ENCODE peak calls at places on chromosomes 16 and 17, in nine cellular contexts. H is fibroblast of lung, T is prostate gland, F is foreskin fibroblast, R is OCI-LY7, N is A549, Y is tibial artery, V is BJ, Q is neural progenitor cell. E is an unnamed sample.

GRCh38 chr17:50103252-50103651 is 8.1 kb downstream of the PDK2 start:
- DNase-seq in V (no peak), H (no peak), N (no peak), Y (no peak), T (no peak), R (no peak), Q (no peak), F (no peak), E (no peak)

GRCh38 chr17:80678621-80679020 is 134.0 kb downstream of the RPTOR start:
- DNase-seq in Y (no peak), Q (peak), N (no peak), H (peak), T (no peak), V (no peak), R (no peak), F (peak), E (peak)

GRCh38 chr16:88306860-88307545 is 75.8 kb upstream of the ZNF469 start:
- DNase-seq in T (no peak), N (no peak), F (peak), H (peak), V (peak), Q (no peak), Y (no peak), R (no peak), E (peak)

GRCh38 chr17:28574536-28574935 is 2.2 kb downstream of the ALDOC start:
- DNase-seq in Q (no peak), R (no peak), Y (no peak), F (no peak), N (no peak), H (no peak), T (no peak), V (no peak), E (no peak)

GRCh38 chr16:75322706-75323105 is 71.3 kb upstream of the BCAR1 start:
- DNase-seq in F (peak), V (no peak), Y (no peak), R (no peak), H (peak), N (no peak), T (no peak), Q (no peak), E (no peak)

GRCh38 chr16:17921357-17921978 is 415.1 kb downstream of the NPIPA8 start:
- DNase-seq in Q (peak), F (no peak), N (no peak), V (no peak), R (peak), T (peak), H (no peak), Y (no peak), E (peak)

GRCh38 chr17:35192708-35193107 is 1.5 kb downstream of the SLC35G3 start:
- DNase-seq in N (no peak), V (no peak), H (no peak), Y (no peak), Q (no peak), T (no peak), R (no peak), F (no peak), E (no peak)

GRCh38 chr17:59400858-59401257 is 69.4 kb downstream of the YPEL2 start:
- DNase-seq in T (no peak), N (no peak), Q (no peak), H (no peak), R (no peak), Y (no peak), F (peak), V (peak), E (no peak)

GRCh38 chr16:29710227-29711219 is 31.5 kb downstream of the QPRT start:
- DNase-seq in Q (peak), V (peak), R (peak), N (peak), T (no peak), Y (no peak), F (peak), H (peak), E (peak)

GRCh38 chr17:67289174-67289876 is 44.3 kb upstream of the HELZ start:
- DNase-seq in H (peak), V (no peak), N (no peak), F (peak), T (peak), R (peak), Q (no peak), Y (peak), E (peak)

GRCh38 chr16:19882186-19882585 is 2.5 kb downstream of the GPRC5B start:
- DNase-seq in Y (no peak), V (no peak), N (no peak), H (peak), R (no peak), Q (peak), F (no peak), T (no peak), E (no peak)

GRCh38 chr16:83937922-83938875 is 14.8 kb upstream of the OSGIN1 start:
- DNase-seq in N (no peak), V (no peak), Q (no peak), Y (no peak), H (no peak), F (no peak), R (no peak), T (no peak), E (no peak)

DNA sequence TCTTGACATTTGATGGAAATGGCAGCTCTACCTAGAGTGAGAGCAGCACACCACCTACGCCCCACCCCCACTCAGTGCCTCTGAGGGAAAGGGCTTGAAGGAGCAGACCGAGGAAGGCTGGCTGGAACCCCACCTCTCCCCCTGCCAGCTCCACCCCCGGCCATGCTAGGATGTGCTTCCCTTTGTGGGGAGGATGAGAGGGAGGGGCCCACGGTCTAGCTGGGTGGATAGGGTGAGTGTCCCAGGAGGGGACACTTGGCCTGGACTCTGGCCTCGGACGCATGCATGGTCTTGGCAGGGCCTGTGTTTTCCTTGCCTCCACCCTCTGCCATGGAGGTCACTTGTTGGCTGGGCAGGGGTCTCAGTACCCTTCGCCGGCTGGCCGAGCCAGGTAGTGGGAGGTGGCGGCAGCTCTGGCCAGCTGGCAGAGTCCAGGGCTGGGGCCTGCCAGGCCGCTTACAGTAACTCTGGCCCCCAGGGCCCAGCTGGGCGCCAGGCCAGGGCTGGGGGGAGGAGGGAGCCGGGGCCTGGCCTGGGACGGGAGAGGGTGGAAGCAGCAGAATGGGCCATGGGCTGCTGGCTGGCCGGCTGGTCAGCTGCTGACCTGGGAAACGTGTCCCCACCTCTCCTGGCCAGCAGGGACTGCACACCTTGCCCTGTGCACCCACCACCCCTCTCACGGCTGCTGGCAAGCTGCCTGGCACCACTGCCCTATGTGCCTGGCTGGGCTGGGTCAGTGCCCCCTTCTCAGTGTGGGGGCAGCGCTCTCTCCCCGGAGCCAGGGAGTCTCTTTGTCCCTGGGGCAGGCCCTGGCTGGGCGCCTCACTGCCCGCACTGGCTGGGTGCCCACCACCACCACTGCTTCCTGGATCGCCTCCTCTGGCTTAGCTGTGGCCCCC is 23.0 kb downstream of the RARA start:
- DNase-seq in H (peak), T (peak), R (no peak), Q (no peak), Y (peak), F (peak), N (no peak), V (no peak), E (peak)
- H3K4me3 ChIP-seq in H (peak), T (no peak), R (no peak), Q (no peak), Y (no peak), F (no peak), N (no peak), V (no peak), E (peak)

GRCh38 chr17:36463916-36464764 is 22.3 kb upstream of the ZNHIT3 start:
- DNase-seq in Q (peak), F (peak), N (peak), R (no peak), T (peak), Y (no peak), V (no peak), H (peak), E (peak)
- TF ChIP-seq CTCF in Q (no peak), F (no peak), N (no peak), R (no peak), T (no peak), Y (no peak), V (no peak), H (no peak), E (no peak)

GRCh38 chr16:85220125-85220839 is 108.0 kb upstream of the CIBAR2 start:
- DNase-seq in Q (no peak), H (peak), R (no peak), N (no peak), V (peak), T (peak), F (peak), Y (no peak), E (peak)
- H3K4me3 ChIP-seq in Q (no peak), H (peak), R (no peak), N (no peak), V (peak), T (no peak), F (peak), Y (peak), E (peak)

DNA sequence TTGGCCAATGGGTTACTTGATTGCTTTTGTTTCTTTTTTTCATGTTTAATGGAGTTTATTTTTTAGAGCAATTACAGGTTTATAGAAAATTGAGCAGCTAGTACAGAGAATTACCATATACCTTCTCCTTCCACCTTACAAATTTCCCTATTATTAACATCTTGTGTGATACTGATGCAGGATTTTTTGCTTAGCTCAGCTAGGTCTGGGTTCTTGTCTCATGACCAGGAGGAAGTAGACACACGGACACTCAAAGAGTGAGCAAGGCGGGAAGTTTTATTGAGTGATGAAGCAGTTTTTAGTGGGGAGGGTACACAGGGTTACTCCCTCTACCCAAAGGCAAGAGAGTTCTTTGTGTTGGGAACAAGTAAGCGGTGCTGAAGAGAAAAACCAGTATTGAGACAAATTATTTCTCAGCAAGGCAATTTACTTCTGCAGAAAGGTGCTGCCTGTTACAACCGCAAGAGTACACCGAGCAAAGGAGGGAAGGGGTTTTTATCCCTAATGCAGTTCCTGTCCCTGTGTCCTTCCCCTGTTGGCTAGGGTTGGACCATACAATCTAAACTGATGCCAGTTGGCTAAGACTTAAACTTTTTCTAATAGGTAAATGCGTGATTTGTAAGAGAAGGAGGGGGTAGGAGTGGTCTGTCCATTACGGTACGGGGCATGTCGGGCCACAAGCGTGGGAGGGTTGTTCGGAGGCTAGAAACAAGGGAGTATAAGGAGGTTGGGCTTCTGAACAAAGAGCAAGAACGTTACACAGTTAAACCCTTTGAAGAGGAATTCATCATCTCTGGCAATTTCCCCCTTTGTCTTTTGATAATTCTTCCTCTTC is 26.9 kb downstream of the SEC14L1 start:
- DNase-seq in T (no peak), N (no peak), H (no peak), R (peak), V (no peak), F (no peak), Q (no peak), Y (no peak), E (no peak)
- TF ChIP-seq CTCF in T (no peak), N (no peak), H (no peak), R (no peak), V (no peak), F (no peak), Q (no peak), Y (no peak), E (no peak)

DNA sequence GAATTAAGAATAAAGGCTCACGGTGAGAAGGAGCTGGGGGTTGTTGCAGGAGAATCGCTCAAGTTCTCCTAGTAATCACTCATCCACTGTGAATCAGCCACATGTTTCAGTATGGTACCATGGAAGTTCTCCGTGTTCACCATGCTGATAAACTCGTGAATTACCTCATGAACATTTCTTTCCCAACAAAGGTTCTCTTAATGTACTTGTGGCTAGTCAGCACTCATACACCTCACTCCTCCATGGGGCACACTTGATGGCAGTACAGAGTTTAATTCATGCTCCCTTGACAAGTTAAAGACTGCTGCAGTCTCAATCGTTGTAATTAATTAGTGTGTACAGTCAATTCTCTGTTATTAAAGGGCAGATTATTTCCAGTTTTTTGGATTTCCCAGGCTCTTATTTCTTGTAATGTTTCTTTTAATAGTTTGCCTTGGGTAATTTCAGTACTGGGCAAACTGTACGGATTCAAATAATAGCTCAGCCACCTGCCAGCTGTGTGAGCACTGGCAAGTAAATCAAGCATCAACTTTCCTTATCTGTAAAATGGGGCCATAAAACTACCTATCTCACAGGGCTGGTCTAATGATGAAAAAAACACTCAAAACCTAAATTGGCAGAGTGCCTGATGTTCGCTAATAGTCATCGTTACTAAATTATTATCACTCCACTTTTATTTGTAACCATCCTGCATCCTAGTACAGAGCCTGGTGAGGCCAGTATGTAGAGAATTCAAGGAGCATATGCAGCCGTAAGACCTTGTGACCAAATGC is 6.1 kb downstream of the GOT2 start:
- DNase-seq in N (no peak), F (no peak), T (no peak), Q (no peak), H (no peak), Y (no peak), V (no peak), R (peak), E (no peak)
- H3K4me3 ChIP-seq in N (no peak), F (no peak), T (no peak), Q (no peak), H (no peak), Y (no peak), V (no peak), R (peak), E (no peak)

GRCh38 chr17:40348562-40349476 is 15.7 kb downstream of the GJD3 start:
- DNase-seq in V (no peak), Y (peak), N (no peak), Q (no peak), F (no peak), R (no peak), T (peak), H (peak), E (no peak)

GRCh38 chr17:40348136-40348504 is 16.4 kb downstream of the GJD3 start:
- DNase-seq in R (no peak), N (no peak), Y (no peak), F (no peak), Q (no peak), H (no peak), V (no peak), T (no peak), E (no peak)

GRCh38 chr17:40351185-40352043 is 13.1 kb downstream of the GJD3 start:
- DNase-seq in F (no peak), R (no peak), N (no peak), T (no peak), Y (no peak), H (no peak), V (no peak), Q (peak), E (no peak)

GRCh38 chr17:40350410-40351184 is 13.9 kb downstream of the GJD3 start:
- DNase-seq in H (peak), Q (peak), N (no peak), F (no peak), Y (no peak), T (no peak), V (no peak), R (no peak), E (peak)

DNA sequence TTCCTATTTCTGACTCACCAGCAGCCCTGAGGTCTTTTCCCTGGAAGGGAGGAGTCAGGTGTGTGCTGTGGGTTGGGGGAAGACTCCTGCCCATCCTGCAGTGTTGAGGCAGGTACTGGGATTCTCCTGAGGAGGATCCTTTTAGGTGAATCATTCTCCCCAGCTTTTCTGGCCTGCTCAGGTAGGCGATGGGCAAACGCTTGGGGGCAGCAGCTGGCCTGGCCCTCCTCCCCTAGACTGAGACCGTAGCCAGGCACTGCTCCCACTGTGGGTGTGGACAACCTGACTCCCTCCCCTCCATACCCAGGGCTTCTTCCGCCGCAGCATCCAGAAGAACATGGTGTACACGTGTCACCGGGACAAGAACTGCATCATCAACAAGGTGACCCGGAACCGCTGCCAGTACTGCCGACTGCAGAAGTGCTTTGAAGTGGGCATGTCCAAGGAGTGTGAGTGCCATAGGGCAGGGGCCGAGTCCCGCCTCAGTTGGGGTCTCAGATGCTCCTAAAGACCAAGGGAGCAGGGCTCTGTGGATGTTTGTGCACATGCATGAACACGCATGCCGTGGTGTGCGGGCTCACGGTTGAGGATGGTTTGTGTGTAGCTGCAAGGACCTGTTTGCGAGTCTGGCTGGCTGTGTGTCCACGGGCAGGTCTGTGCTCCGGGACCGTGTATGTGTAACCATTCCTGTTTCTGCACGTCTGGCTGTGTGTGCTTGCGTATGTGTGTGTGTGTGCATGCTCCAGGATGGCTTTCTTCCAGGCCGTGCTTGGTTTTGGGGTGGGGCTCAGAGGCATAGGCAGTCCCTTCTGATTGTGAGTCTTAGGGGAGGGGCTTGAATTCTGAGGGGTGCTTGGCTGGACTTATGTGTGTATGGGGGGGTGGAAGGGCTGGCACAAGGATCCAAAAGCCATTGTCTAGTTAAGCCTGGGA is 14.8 kb downstream of the GJD3 start:
- DNase-seq in Q (no peak), Y (no peak), T (peak), V (no peak), R (no peak), F (peak), H (peak), N (no peak), E (peak)
- TF ChIP-seq CTCF in Q (no peak), Y (no peak), T (no peak), V (no peak), R (no peak), F (no peak), H (no peak), N (no peak), E (no peak)

GRCh38 chr17:17943281-17943984 is 28.8 kb downstream of the TOM1L2 start:
- DNase-seq in H (no peak), N (no peak), Q (no peak), T (no peak), V (no peak), F (no peak), Y (no peak), R (peak), E (no peak)
- H3K4me3 ChIP-seq in H (no peak), N (no peak), Q (no peak), T (no peak), V (no peak), F (no peak), Y (no peak), R (no peak), E (no peak)